ENCODE peak calls at places on chromosome 20, in ten cellular contexts. D is stimulated activated CD4-positive, alpha-beta T cell treated with anti-CD3 and anti-CD28 coated beads, Interleukin-1b, Interleukin-23, amount 100 ng/mL, for 1 hour; Y is HuH-7; E is ACHN; N is transverse colon; Q is NCI-H1105; X is ecto neural progenitor cell; M is NCI-H2171; B is glutamatergic neuron; F is psoas muscle. K is an unnamed sample.

GRCh38 chr20:60116128-60116909 is 158.1 kb downstream of the CDH26 start:
- DNase-seq in D (no peak), Y (no peak), E (no peak), N (no peak), Q (no peak), X (no peak), M (no peak), B (no peak), F (no peak), K (no peak)

GRCh38 chr20:4949833-4950178 is 51.5 kb downstream of the SLC23A2 start:
- DNase-seq in D (no peak), Y (peak), E (peak), N (no peak), Q (no peak), X (no peak), M (peak), B (no peak), F (no peak), K (no peak)

GRCh38 chr20:56995635-56996075 is 270.8 kb downstream of the BMP7 start:
- DNase-seq in D (no peak), Y (peak), E (no peak), N (no peak), Q (no peak), X (peak), M (no peak), B (peak), F (no peak), K (no peak)

GRCh38 chr20:22819134-22819533 is 216.0 kb upstream of the SSTR4 start:
- DNase-seq in D (no peak), Y (no peak), E (no peak), N (no peak), Q (no peak), X (no peak), M (no peak), B (no peak), F (no peak), K (no peak)

GRCh38 chr20:50729925-50730764 is 1.2 kb upstream of the PARD6B start:
- DNase-seq in D (no peak), Y (no peak), E (no peak), N (peak), Q (no peak), X (peak), M (no peak), B (no peak), F (no peak), K (no peak)

GRCh38 chr20:25565578-25566157 is 19.7 kb downstream of the NINL start:
- DNase-seq in D (no peak), Y (no peak), E (no peak), N (no peak), Q (no peak), X (no peak), M (no peak), B (no peak), F (no peak), K (no peak)

GRCh38 chr20:10323729-10324128 is 105.1 kb downstream of the SNAP25 start:
- DNase-seq in D (no peak), Y (no peak), E (no peak), N (no peak), Q (no peak), X (no peak), M (no peak), B (no peak), F (no peak), K (no peak)

GRCh38 chr20:51760905-51761544 is 7.2 kb downstream of the ATP9A start:
- DNase-seq in D (no peak), Y (no peak), E (no peak), N (no peak), Q (no peak), X (no peak), M (no peak), B (no peak), F (no peak), K (no peak)

GRCh38 chr20:54364365-54364764 is 111.0 kb upstream of the DOK5 start:
- DNase-seq in D (no peak), Y (no peak), E (no peak), N (no peak), Q (no peak), X (no peak), M (no peak), B (no peak), F (no peak), K (no peak)

GRCh38 chr20:5658897-5659296 is 91.3 kb upstream of the SHLD1 start:
- DNase-seq in D (peak), Y (no peak), E (no peak), N (peak), Q (peak), X (no peak), M (no peak), B (no peak), F (peak), K (peak)

GRCh38 chr20:59598625-59599310 is 5.6 kb upstream of the PHACTR3 start:
- DNase-seq in D (no peak), Y (peak), E (peak), N (peak), Q (peak), X (peak), M (peak), B (peak), F (no peak), K (no peak)

GRCh38 chr20:13270211-13270610 is 49.1 kb downstream of the ISM1 start:
- DNase-seq in D (no peak), Y (no peak), E (no peak), N (no peak), Q (no peak), X (no peak), M (no peak), B (no peak), F (no peak), K (no peak)

GRCh38 chr20:19981091-19981490 is 36.1 kb upstream of the NAA20 start:
- DNase-seq in D (no peak), Y (no peak), E (peak), N (no peak), Q (no peak), X (no peak), M (no peak), B (no peak), F (no peak), K (no peak)

GRCh38 chr20:595330-596308 is 14.5 kb downstream of the TCF15 start:
- DNase-seq in D (no peak), Y (no peak), E (no peak), N (no peak), Q (no peak), X (no peak), M (no peak), B (no peak), F (peak), K (no peak)

GRCh38 chr20:47373206-47373722 is 16.8 kb upstream of the ZMYND8 start:
- DNase-seq in D (no peak), Y (no peak), E (no peak), N (no peak), Q (no peak), X (no peak), M (no peak), B (no peak), F (no peak), K (no peak)